ENCODE peak calls at places on chromosomes 16 and 17, in nine cellular contexts. E, W, B, V, J, K, M, H and T are unnamed samples.

GRCh38 chr17:59001158-59001814 is 105.4 kb downstream of the TRIM37 start:
- DNase-seq in E (peak; percentile 57), K (no peak), V (peak; percentile 91), W (no peak), J (no peak), H (no peak), B (peak; percentile 22), M (peak; percentile 26), T (no peak)

GRCh38 chr16:353404-354285 is 1.1 kb upstream of the AXIN1 start:
- DNase-seq in H (no peak), M (no peak), W (peak; percentile 40), J (no peak), K (no peak), E (no peak), B (peak; percentile 50), V (peak; percentile 26), T (no peak)

GRCh38 chr17:78789149-78789662 is 7.1 kb upstream of the CYTH1 start:
- DNase-seq in E (peak; percentile 36), K (no peak), B (no peak), V (no peak), J (no peak), H (no peak), M (no peak), W (no peak), T (no peak)

GRCh38 chr16:28218109-28218508 is 6.3 kb upstream of the XPO6 start:
- DNase-seq in K (no peak), J (no peak), B (peak; percentile 35), V (peak; percentile 75), W (no peak), E (no peak), M (peak; percentile 19), H (no peak), T (no peak)

GRCh38 chr16:22098538-22099255 is 6.4 kb downstream of the VWA3A start:
- DNase-seq in W (no peak), E (no peak), V (peak; percentile 11), K (no peak), H (no peak), J (peak; percentile 80), B (no peak), M (no peak), T (no peak)

GRCh38 chr16:10581507-10581906 is 1.1 kb upstream of the EMP2 start:
- DNase-seq in B (no peak), J (no peak), V (no peak), W (no peak), K (no peak), M (no peak), H (no peak), E (no peak), T (no peak)

GRCh38 chr17:70369296-70369855 is 200.0 kb downstream of the KCNJ2 start:
- DNase-seq in E (no peak), H (no peak), V (no peak), B (no peak), W (no peak), M (no peak), K (no peak), J (no peak), T (no peak)

GRCh38 chr16:27239906-27240655 is 28.5 kb downstream of the NSMCE1 start:
- DNase-seq in V (no peak), H (no peak), K (no peak), J (no peak), W (no peak), B (no peak), E (no peak), M (no peak), T (no peak)

GRCh38 chr16:79334127-79334526 is 266.4 kb downstream of the MAF start:
- DNase-seq in W (no peak), V (peak; percentile 43), B (no peak), H (no peak), J (peak; percentile 4), K (peak; percentile 44), M (no peak), E (no peak), T (no peak)

GRCh38 chr17:44829558-44830358 is at the start of gene GJC1:
- DNase-seq in E (no peak), H (no peak), J (peak; percentile 49), K (peak; percentile 74), B (peak; percentile 16), W (peak; percentile 50), M (no peak), V (peak; percentile 28), T (peak; percentile 42)

GRCh38 chr16:27199747-27200146 is 3.6 kb upstream of the KDM8 start:
- DNase-seq in B (no peak), H (no peak), W (no peak), J (no peak), K (no peak), V (peak; percentile 42), M (no peak), E (no peak), T (no peak)

GRCh38 chr17:42315402-42316156 is 27.3 kb downstream of the STAT5A start:
- DNase-seq in H (no peak), B (no peak), K (no peak), V (peak; percentile 55), J (no peak), E (no peak), M (no peak), W (no peak), T (no peak)

GRCh38 chr17:31511176-31511540 is 119.7 kb downstream of the RAB11FIP4 start:
- DNase-seq in W (no peak), J (no peak), E (no peak), K (peak; percentile 10), H (no peak), V (no peak), B (no peak), M (no peak), T (no peak)

GRCh38 chr17:40311575-40311974 is 2.6 kb downstream of the RARA start:
- DNase-seq in M (no peak), E (no peak), H (peak; percentile 43), W (peak; percentile 63), K (peak; percentile 3), J (no peak), V (peak; percentile 3), B (no peak), T (no peak)

GRCh38 chr17:5584971-5585794 is 874 bp upstream of the NLRP1 start:
- DNase-seq in M (no peak), J (no peak), H (no peak), V (no peak), K (no peak), E (no peak), W (no peak), B (no peak), T (no peak)

GRCh38 chr17:36944488-36945040 is 4.2 kb upstream of the AATF start:
- DNase-seq in E (no peak), M (no peak), B (no peak), W (no peak), H (no peak), J (no peak), K (no peak), V (no peak), T (no peak)

GRCh38 chr17:64036198-64036922 is 15.9 kb upstream of the ICAM2 start:
- DNase-seq in B (no peak), W (no peak), K (no peak), H (no peak), E (no peak), J (no peak), M (no peak), V (no peak), T (no peak)
- TF ChIP-seq CTCF in B (no peak), W (no peak), K (no peak), H (no peak), E (no peak), J (peak; percentile 20), M (no peak), V (no peak), T (no peak)

DNA sequence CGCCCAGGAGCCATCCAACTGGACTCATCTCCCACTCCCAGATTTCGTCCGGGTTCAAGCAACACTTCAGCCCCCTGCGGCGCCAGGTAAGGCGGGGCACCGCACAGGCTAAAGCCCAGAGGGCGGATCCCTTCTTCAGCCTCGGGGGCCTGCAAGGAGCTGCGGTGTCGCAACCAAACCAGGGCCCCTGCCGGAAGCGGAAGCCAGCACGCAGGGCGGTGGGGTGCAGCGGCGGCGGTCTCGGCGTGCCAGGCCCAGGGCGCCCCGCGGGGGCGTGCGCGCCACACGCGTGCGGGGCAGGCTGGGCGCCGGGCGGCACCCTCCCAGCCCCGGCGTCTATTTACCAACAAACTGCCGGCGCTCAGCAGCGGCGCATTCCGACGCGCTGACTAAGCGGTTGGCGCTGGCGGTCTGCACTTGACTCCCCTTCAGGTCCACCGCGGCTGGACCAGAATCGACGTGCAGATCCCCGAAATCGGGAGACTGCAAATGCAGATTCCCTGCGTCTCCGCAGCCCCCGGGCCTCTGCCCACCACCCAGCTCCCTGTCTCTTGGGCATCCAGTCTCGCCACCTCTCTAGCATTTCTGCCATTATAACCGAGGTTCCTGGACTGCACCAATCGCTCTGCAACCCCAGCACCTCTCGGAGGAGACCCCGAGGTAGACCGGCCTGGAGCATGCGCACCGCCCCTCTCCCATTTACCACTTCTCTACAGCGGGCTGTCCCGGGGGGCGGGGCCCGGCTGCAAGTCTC is 433 bp upstream of the DLX4 start:
- DNase-seq in B (peak; percentile 61), K (peak; percentile 86), H (no peak), W (peak; percentile 36), J (peak; percentile 95), E (peak; percentile 75), M (peak; percentile 22), V (peak; percentile 81), T (peak; percentile 56)
- TF ChIP-seq CTCF in B (no peak), K (no peak), H (no peak), W (no peak), J (no peak), E (no peak), M (no peak), V (no peak), T (no peak)

DNA sequence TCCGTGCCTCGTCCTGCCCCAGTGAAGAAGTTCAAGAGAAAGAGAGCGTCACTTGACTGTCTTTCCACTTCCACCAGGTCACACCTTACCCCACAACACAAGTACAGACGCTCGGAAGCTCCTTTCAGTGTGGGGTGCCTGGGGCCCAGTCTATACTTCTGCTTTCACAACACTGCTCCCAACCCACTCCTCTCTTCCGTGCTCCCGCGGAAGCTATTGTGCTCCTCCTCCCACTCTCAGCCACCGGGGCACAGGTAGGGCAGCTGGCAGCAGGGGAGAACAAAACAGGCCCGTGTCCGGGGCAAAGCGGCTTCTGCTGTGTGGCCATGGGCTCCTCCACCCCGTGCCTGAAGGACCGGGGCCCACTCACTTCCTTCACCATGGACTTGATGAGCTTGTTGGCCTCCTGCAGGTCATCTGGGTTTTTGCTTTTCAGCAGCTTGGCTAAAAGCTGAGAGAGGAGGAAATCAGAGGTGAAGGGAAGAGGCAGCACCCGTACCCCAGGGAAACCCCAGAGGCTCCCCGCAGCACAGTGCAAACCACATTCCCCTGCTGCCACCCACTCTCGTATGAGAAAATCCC is 18.9 kb downstream of the GGA3 start:
- DNase-seq in W (no peak), K (no peak), J (no peak), E (no peak), V (peak; percentile 46), M (no peak), H (no peak), B (no peak), T (no peak)
- TF ChIP-seq CTCF in W (no peak), K (no peak), J (no peak), E (no peak), V (no peak), M (no peak), H (no peak), B (no peak), T (no peak)

GRCh38 chr17:16875662-16876061 is 96.3 kb downstream of the TNFRSF13B start:
- DNase-seq in H (no peak), B (no peak), K (no peak), J (no peak), E (no peak), W (no peak), M (no peak), V (no peak), T (no peak)
- TF ChIP-seq CTCF in H (no peak), B (no peak), K (no peak), J (no peak), E (no peak), W (no peak), M (no peak), V (no peak), T (no peak)